ENCODE peak calls at places on chromosomes 11 and 22, in seven cellular contexts. S is suprapubic skin, L is H54, Y is right lobe of liver, U is GM12891, T is uterus, G is body of pancreas. H is an unnamed sample.

GRCh38 chr11:102306048-102306575 is 11.2 kb upstream of the BIRC3 start:
- DNase-seq in S (no peak), L (peak), Y (no peak), U (no peak), T (no peak), G (peak), H (no peak)

GRCh38 chr11:10892250-10892649 is 34.4 kb upstream of the ZBED5 start:
- DNase-seq in S (no peak), L (no peak), Y (no peak), U (no peak), T (no peak), G (no peak), H (no peak)

GRCh38 chr11:63862923-63863322 is 24.0 kb downstream of the MARK2 start:
- DNase-seq in S (no peak), L (no peak), Y (peak), U (no peak), T (no peak), G (peak), H (no peak)

GRCh38 chr22:31948002-31948401 is 3.7 kb downstream of the YWHAH start:
- DNase-seq in S (no peak), L (no peak), Y (no peak), U (no peak), T (no peak), G (peak), H (no peak)

GRCh38 chr11:64583296-64584262 is 7.4 kb upstream of the SLC22A12 start:
- DNase-seq in S (no peak), L (peak), Y (no peak), U (no peak), T (no peak), G (no peak), H (peak)

GRCh38 chr11:64245401-64245796 is 1.3 kb downstream of the PPP1R14B start:
- DNase-seq in S (no peak), L (no peak), Y (no peak), U (no peak), T (no peak), G (peak), H (peak)

GRCh38 chr11:86193297-86194095 is 51.1 kb upstream of the EED start:
- DNase-seq in S (no peak), L (peak), Y (peak), U (peak), T (peak), G (peak), H (peak)

GRCh38 chr22:35312198-35313059 is 12.7 kb downstream of the TOM1 start:
- DNase-seq in S (peak), L (no peak), Y (peak), U (no peak), T (no peak), G (peak), H (peak)

GRCh38 chr22:47734511-47734910 is 972.1 kb downstream of the TBC1D22A start:
- DNase-seq in S (no peak), L (no peak), Y (no peak), U (no peak), T (no peak), G (no peak), H (no peak)

GRCh38 chr22:39336411-39336810 is 13.4 kb upstream of the SYNGR1 start:
- DNase-seq in S (no peak), L (no peak), Y (no peak), U (no peak), T (no peak), G (peak), H (no peak)

GRCh38 chr11:19506803-19507466 is 205.7 kb upstream of the NAV2 start:
- DNase-seq in S (no peak), L (no peak), Y (no peak), U (no peak), T (no peak), G (no peak), H (no peak)

GRCh38 chr11:82718307-82718706 is 15.4 kb downstream of the FAM181B start:
- DNase-seq in S (no peak), L (peak), Y (no peak), U (peak), T (no peak), G (peak), H (no peak)

DNA sequence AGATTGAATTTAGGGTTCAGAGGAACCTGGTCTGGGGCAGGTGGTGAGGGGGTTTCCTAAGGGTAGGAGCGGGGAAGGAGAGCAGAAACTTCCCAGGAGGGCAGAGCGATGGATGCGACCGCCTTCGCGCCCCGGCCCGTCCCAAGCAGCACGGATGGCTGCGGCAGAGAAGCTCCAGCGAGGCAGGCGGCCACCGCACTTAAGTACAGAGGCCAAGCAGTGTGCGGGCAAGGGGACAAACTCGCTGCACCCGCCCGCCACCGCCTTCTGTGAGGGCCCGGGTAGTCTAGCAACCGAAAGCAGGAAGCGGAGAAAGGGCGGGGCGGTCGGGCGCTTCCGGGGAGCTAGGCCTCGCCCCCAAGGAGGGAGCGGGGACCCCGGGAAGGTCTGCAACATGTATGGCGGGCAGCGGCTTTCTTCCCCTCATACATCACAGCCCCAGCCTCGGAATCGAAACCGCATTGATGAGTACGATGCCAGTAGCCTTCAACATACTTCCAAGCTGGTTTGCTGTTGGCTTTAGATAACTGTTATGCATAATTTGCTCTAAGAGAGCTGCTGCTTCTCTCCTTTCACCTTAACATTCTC is at the start of gene AGBL2:
- DNase-seq in S (peak), L (peak), Y (peak), U (peak), T (peak), G (peak), H (peak)
- TF ChIP-seq POLR2A in S (peak), L (peak), Y (peak), U (peak), T (peak), G (peak), H (no peak)

GRCh38 chr22:17774928-17775675 is 833 bp upstream of the BID start:
- DNase-seq in S (no peak), L (no peak), Y (no peak), U (no peak), T (no peak), G (no peak), H (no peak)

GRCh38 chr22:17777717-17778044 is 3.4 kb upstream of the BID start:
- DNase-seq in S (no peak), L (no peak), Y (no peak), U (no peak), T (no peak), G (no peak), H (no peak)

GRCh38 chr22:17775781-17776470 is 1.7 kb upstream of the BID start:
- DNase-seq in S (no peak), L (no peak), Y (no peak), U (no peak), T (no peak), G (no peak), H (no peak)

GRCh38 chr22:17778412-17778976 is 4.2 kb upstream of the BID start:
- DNase-seq in S (no peak), L (no peak), Y (no peak), U (no peak), T (no peak), G (no peak), H (no peak)

GRCh38 chr22:17777005-17777716 is 2.9 kb upstream of the BID start:
- DNase-seq in S (no peak), L (no peak), Y (peak), U (peak), T (no peak), G (no peak), H (no peak)
- TF ChIP-seq POLR2A in S (no peak), L (no peak), Y (no peak), U (peak), T (no peak), G (peak), H (no peak)

GRCh38 chr11:69569306-69570200 is 71.4 kb upstream of the CCND1 start:
- DNase-seq in S (peak), L (no peak), Y (no peak), U (no peak), T (no peak), G (no peak), H (no peak)
- TF ChIP-seq POLR2A in S (no peak), L (no peak), Y (no peak), U (no peak), T (no peak), G (no peak), H (no peak)

DNA sequence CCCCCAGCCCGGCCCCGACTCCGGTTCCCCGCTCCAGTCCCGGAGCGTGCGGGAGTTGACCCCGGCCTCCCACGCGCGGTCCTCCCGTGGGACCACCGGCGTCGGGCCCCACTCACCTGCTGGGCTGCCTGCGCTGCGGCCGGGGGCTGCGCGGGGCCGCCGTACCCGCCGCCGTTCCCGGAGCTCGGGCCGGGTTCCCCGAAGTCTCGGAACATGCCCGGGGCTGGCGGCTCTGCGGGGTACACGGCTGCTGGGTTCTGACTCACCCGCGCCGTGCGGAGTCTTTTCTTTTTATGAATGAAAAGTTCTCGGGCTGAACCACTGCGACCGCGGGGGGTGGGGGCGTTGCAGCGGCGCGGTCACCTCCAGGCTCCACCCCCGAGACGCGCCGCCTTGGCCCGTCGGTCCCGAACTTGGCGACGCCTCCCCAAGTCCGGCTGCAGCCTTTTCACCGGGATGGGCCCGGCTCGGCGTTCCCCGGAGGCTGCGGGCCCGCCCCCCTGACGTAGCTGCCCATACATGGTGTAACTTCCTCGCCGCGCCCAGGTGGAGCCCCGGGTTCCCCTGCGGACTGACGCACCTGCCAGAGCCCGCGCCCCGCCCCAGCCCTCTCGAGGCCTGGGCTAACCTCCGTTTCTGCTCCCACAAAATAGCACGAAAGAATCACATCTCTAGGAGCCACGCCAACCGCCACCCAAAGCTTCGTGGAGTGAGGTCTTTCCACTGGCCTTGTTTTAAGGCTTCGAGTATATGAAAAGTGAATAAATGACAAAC is at the start of gene FOSL1:
- DNase-seq in S (peak), L (no peak), Y (peak), U (peak), T (peak), G (peak), H (peak)
- TF ChIP-seq POLR2A in S (peak), L (peak), Y (peak), U (peak), T (peak), G (peak), H (peak)

DNA sequence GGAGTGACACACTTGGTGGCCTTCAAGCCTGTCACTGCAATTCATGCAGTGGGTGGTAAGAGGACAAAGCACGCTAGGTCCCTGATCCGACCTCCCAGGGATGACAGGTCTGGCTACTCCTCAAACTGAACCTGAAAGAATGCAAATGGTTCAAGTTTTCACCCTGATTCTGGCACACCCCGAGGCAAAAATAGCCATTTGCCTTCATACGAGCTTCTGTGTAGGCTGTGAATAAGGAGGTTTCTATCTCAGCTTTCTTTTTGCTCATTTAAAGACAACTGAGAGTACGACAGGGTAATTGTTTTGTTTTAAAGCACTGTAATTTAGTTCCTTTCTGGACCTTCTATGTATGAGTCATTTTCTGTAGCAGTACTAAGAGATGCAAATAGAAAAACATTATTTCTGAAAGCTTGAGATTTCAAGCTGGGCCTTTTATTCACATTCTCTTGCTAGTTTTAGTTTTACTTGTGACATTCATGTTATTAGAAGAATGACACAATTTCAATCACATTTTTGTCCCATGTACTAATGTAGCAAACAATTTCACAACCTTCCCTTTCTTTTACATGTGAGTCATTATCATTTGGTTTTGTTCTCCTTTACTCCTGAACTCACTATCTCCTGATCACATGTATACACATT is 56.6 kb upstream of the FDX1 start:
- DNase-seq in S (no peak), L (no peak), Y (no peak), U (no peak), T (no peak), G (no peak), H (no peak)
- TF ChIP-seq POLR2A in S (no peak), L (no peak), Y (no peak), U (no peak), T (no peak), G (no peak), H (no peak)

GRCh38 chr22:23716811-23717801 is 26.3 kb downstream of the RGL4 start:
- DNase-seq in S (peak), L (peak), Y (peak), U (peak), T (peak), G (peak), H (peak)
- TF ChIP-seq POLR2A in S (no peak), L (peak), Y (peak), U (peak), T (peak), G (peak), H (peak)

H was measured in gastrocnemius medialis.